ENCODE peak calls at places on chromosomes 1 and 21, in four cellular contexts. L, I, F and G are unnamed samples.

GRCh38 chr1:2400950-2401649 is 9.5 kb downstream of the RER1 start:
- DNase-seq in L (no peak), F (no peak), I (no peak), G (no peak)

GRCh38 chr1:207389728-207390464 is 64.2 kb upstream of the CR2 start:
- DNase-seq in F (no peak), L (no peak), I (no peak), G (no peak)

GRCh38 chr1:225881081-225882007 is 836 bp downstream of the TMEM63A start:
- DNase-seq in L (peak; percentile 54), F (no peak), I (peak; percentile 76), G (no peak)

GRCh38 chr1:206098242-206098919 is 18.8 kb downstream of the AVPR1B start:
- DNase-seq in I (no peak), F (no peak), L (no peak), G (no peak)

GRCh38 chr1:61270761-61271411 is 188.5 kb downstream of the NFIA start:
- DNase-seq in F (no peak), L (no peak), I (no peak), G (no peak)

GRCh38 chr1:231162300-231162969 is 577 bp downstream of the TRIM67 start:
- DNase-seq in F (no peak), I (no peak), L (no peak), G (no peak)

GRCh38 chr1:94281361-94282142 is 44.2 kb upstream of the ARHGAP29 start:
- DNase-seq in F (no peak), L (no peak), I (no peak), G (no peak)

GRCh38 chr1:76035053-76035452 is 39.5 kb upstream of the ST6GALNAC3 start:
- DNase-seq in I (no peak), F (no peak), L (no peak), G (no peak)

GRCh38 chr1:27388337-27389005 is 4.0 kb upstream of the GPR3 start:
- DNase-seq in F (no peak), I (no peak), L (peak; percentile 76), G (no peak)

GRCh38 chr1:99003911-99004269 is 771 bp downstream of the PLPPR5 start:
- DNase-seq in L (no peak), F (no peak), I (no peak), G (no peak)

GRCh38 chr21:19900149-19900548 is 1098.1 kb upstream of the NCAM2 start:
- DNase-seq in F (no peak), I (no peak), L (no peak), G (no peak)

GRCh38 chr1:41957568-41957967 is 38.8 kb upstream of the HIVEP3 start:
- DNase-seq in F (no peak), L (no peak), I (no peak), G (no peak)

GRCh38 chr1:52454779-52455178 is 50.4 kb downstream of the PRPF38A start:
- DNase-seq in L (no peak), I (no peak), F (no peak), G (no peak)

GRCh38 chr1:16155537-16156410 is at the start of gene EPHA2:
- DNase-seq in F (peak; percentile 82), L (peak; percentile 90), I (peak; percentile 97), G (peak; percentile 71)

GRCh38 chr21:41478319-41479177 is 29.4 kb downstream of the TMPRSS2 start:
- DNase-seq in I (no peak), L (no peak), F (no peak), G (no peak)

GRCh38 chr21:30194701-30195299 is 21.1 kb downstream of the CLDN8 start:
- DNase-seq in F (no peak), L (no peak), I (no peak), G (no peak)

GRCh38 chr1:112937070-112937469 is 18.9 kb downstream of the SLC16A1 start:
- DNase-seq in F (no peak), L (no peak), I (no peak), G (no peak)

GRCh38 chr1:190597361-190597760 is 119.7 kb upstream of the BRINP3 start:
- DNase-seq in I (no peak), L (no peak), F (no peak), G (no peak)

GRCh38 chr1:226201029-226201593 is 14.6 kb upstream of the ACBD3 start:
- DNase-seq in L (no peak), I (no peak), F (no peak), G (no peak)

GRCh38 chr1:17709981-17710380 is 45.2 kb upstream of the ACTL8 start:
- DNase-seq in F (no peak), I (no peak), L (no peak), G (no peak)

GRCh38 chr1:168379110-168379860 is 98.6 kb downstream of the TBX19 start:
- DNase-seq in L (no peak), I (no peak), F (no peak), G (no peak)

GRCh38 chr1:147612366-147612765 is 58.0 kb downstream of the ACP6 start:
- DNase-seq in I (no peak), L (no peak), F (no peak), G (no peak)

GRCh38 chr1:17013598-17014320 is 2.0 kb upstream of the ATP13A2 start:
- DNase-seq in F (no peak), L (no peak), I (no peak), G (no peak)

GRCh38 chr1:981955-982558 is at the start of gene PERM1:
- DNase-seq in F (no peak), L (no peak), I (no peak), G (no peak)
- H3K27me3 ChIP-seq in F (no peaks in the 10 kb centered on the region), L (no peaks in the 10 kb centered on the region), I (peaks cover 23% of the 10 kb centered on the region), G (no peaks in the 10 kb centered on the region)

DNA sequence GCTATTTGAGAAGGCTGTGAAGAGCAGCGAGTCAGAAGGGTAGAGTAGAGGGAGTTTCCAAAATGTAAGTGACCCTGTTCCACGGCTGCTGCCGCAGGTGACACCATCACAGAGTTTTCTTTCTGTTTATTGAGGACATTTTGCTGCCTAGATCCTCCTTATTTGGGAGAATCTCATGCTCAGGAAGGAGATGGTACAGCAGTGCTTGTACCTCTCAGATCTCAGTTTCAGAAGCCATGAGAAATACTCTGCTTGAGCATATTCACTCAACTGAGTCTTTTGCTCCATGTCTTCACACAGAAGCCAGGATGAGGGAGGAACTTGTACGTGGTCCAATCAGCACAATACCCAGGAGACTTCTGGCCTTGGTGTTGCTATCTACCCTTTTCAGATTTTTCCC is 1.6 kb downstream of the LCE7A start:
- DNase-seq in I (no peak), L (no peak), F (no peak), G (no peak)
- H3K27me3 ChIP-seq in I (no peaks in the 10 kb centered on the region), L (no peaks in the 10 kb centered on the region), F (no peaks in the 10 kb centered on the region), G (no peaks in the 10 kb centered on the region)

GRCh38 chr1:110102081-110102480 is 10.2 kb upstream of the UBL4B start:
- DNase-seq in I (no peak), L (no peak), F (no peak), G (no peak)
- H3K27me3 ChIP-seq in I (no peaks in the 10 kb centered on the region), L (no peaks in the 10 kb centered on the region), F (no peaks in the 10 kb centered on the region), G (no peaks in the 10 kb centered on the region)

GRCh38 chr1:244048566-244049141 is 2.4 kb upstream of the ZBTB18 start:
- DNase-seq in F (no peak), L (no peak), I (no peak), G (no peak)
- H3K27me3 ChIP-seq in F (no peaks in the 10 kb centered on the region), L (no peaks in the 10 kb centered on the region), I (no peaks in the 10 kb centered on the region), G (no peaks in the 10 kb centered on the region)

GRCh38 chr1:152112101-152112884 is 3.0 kb downstream of the TCHH start:
- DNase-seq in I (no peak), F (no peak), L (no peak), G (no peak)
- H3K27me3 ChIP-seq in I (peaks cover 81% of the 10 kb centered on the region), F (peaks cover 4% of the 10 kb centered on the region), L (no peaks in the 10 kb centered on the region), G (peaks cover 16% of the 10 kb centered on the region)

GRCh38 chr1:22527555-22528296 is 35.6 kb upstream of the EPHA8 start:
- DNase-seq in I (no peak), F (no peak), L (no peak), G (no peak)
- H3K27me3 ChIP-seq in I (no peaks in the 10 kb centered on the region), F (no peaks in the 10 kb centered on the region), L (no peaks in the 10 kb centered on the region), G (no peaks in the 10 kb centered on the region)

GRCh38 chr1:101567582-101568189 is 330.9 kb downstream of the S1PR1 start:
- DNase-seq in L (no peak), F (no peak), I (no peak), G (no peak)

DNA sequence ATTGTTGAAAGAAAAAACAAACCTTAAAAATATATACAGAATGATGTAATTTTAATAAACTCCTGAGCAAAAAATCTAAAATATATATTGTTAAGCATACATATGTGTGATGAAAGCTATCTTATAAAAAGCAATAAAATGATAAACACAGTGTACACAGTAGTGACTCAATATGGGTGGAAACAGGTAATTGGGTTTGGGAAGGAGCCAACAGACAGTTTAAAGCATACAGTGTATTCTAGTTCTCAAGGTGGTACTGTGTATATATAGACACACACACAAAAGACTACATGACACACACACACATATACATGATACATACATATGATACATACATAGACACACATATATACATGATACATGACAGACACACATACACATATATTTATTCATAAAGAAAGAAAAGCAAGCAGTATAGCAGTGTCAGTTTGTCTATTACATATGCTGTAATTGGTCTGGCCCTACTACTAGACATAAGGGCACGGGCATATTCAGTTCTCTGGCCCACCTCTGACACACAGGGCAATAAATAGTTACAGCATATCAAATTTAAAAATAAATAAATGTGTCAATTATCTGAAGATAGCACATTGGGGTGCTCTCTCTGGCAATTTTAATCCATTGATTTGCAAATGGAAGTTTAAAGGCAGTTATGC is 330.2 kb downstream of the S1PR1 start:
- DNase-seq in F (no peak), L (no peak), I (no peak), G (no peak)
- H3K27me3 ChIP-seq in F (no peaks in the 10 kb centered on the region), L (no peaks in the 10 kb centered on the region), I (no peaks in the 10 kb centered on the region), G (no peaks in the 10 kb centered on the region)

GRCh38 chr1:151723726-151724370 is 2.5 kb downstream of the RIIAD1 start:
- DNase-seq in F (no peak), L (no peak), I (no peak), G (no peak)

GRCh38 chr1:151720190-151720953 is 950 bp upstream of the RIIAD1 start:
- DNase-seq in F (no peak), I (no peak), L (no peak), G (peak; percentile 34)

GRCh38 chr1:151718666-151719065 is 2.1 kb upstream of the CELF3 start:
- DNase-seq in I (no peak), F (no peak), L (no peak), G (no peak)

GRCh38 chr1:151721788-151722510 is 627 bp downstream of the RIIAD1 start:
- DNase-seq in L (no peak), F (no peak), I (no peak), G (no peak)

GRCh38 chr1:151720974-151721787 is at the start of gene RIIAD1:
- DNase-seq in L (peak; percentile 42), I (no peak), F (no peak), G (no peak)
- H3K27me3 ChIP-seq in L (no peaks in the 10 kb centered on the region), I (peaks cover 30% of the 10 kb centered on the region), F (no peaks in the 10 kb centered on the region), G (peaks cover 11% of the 10 kb centered on the region)

GRCh38 chr21:42705346-42705745 is 51.9 kb downstream of the PDE9A start:
- DNase-seq in F (no peak), I (peak; percentile 30), L (no peak), G (no peak)

GRCh38 chr21:42704861-42705260 is 51.4 kb downstream of the PDE9A start:
- DNase-seq in I (peak; percentile 10), L (no peak), F (no peak), G (no peak)

GRCh38 chr21:42706765-42707164 is 53.3 kb downstream of the PDE9A start:
- DNase-seq in I (no peak), L (no peak), F (no peak), G (no peak)

GRCh38 chr21:42705746-42706374 is 52.4 kb downstream of the PDE9A start:
- DNase-seq in L (no peak), F (no peak), I (no peak), G (no peak)

GRCh38 chr21:42707207-42707830 is 53.9 kb downstream of the PDE9A start:
- DNase-seq in F (no peak), L (no peak), I (no peak), G (no peak)
- H3K27me3 ChIP-seq in F (no peaks in the 10 kb centered on the region), L (no peaks in the 10 kb centered on the region), I (no peaks in the 10 kb centered on the region), G (no peaks in the 10 kb centered on the region)